ENCODE peak calls at places on chromosomes 2 and 18, in four cellular contexts. One of them, this sample, is unnamed.

GRCh38 chr2:64823794-64824193 is 165.4 kb upstream of the SLC1A4 start:
- DNase-seq in fibroblast of the aortic adventitia: no peak
- DNase-seq in right lobe of liver: no peak
- DNase-seq in keratinocyte: no peak
- DNase-seq in this sample: no peak

GRCh38 chr18:67766930-67767329 is 250.4 kb upstream of the DSEL start:
- DNase-seq in fibroblast of the aortic adventitia: peak
- DNase-seq in keratinocyte: peak
- DNase-seq in right lobe of liver: no peak
- DNase-seq in this sample: peak

GRCh38 chr2:131034122-131035051 is 58.9 kb downstream of the FAM168B start:
- DNase-seq in fibroblast of the aortic adventitia: peak
- DNase-seq in keratinocyte: no peak
- DNase-seq in right lobe of liver: no peak
- DNase-seq in this sample: peak

GRCh38 chr18:35938158-35938557 is 34.3 kb upstream of the RMP24 start:
- DNase-seq in keratinocyte: no peak
- DNase-seq in fibroblast of the aortic adventitia: peak
- DNase-seq in right lobe of liver: no peak
- DNase-seq in this sample: peak

GRCh38 chr2:227748079-227748478 is 2.4 kb downstream of the SCYGR8 start:
- DNase-seq in right lobe of liver: no peak
- DNase-seq in keratinocyte: no peak
- DNase-seq in fibroblast of the aortic adventitia: no peak
- DNase-seq in this sample: no peak

GRCh38 chr18:55586841-55587240 is 1.2 kb downstream of the TCF4 start:
- DNase-seq in fibroblast of the aortic adventitia: peak
- DNase-seq in keratinocyte: no peak
- DNase-seq in right lobe of liver: no peak
- DNase-seq in this sample: peak

GRCh38 chr18:54119524-54120019 is 104.9 kb downstream of the MBD2 start:
- DNase-seq in right lobe of liver: no peak
- DNase-seq in fibroblast of the aortic adventitia: peak
- DNase-seq in keratinocyte: no peak
- DNase-seq in this sample: peak

GRCh38 chr2:56676966-56677365 is 493.2 kb downstream of the CCDC85A start:
- DNase-seq in fibroblast of the aortic adventitia: no peak
- DNase-seq in keratinocyte: no peak
- DNase-seq in right lobe of liver: no peak
- DNase-seq in this sample: no peak

GRCh38 chr2:136128905-136129304 is 11.0 kb upstream of the CXCR4 start:
- DNase-seq in fibroblast of the aortic adventitia: no peak
- DNase-seq in right lobe of liver: no peak
- DNase-seq in keratinocyte: no peak
- DNase-seq in this sample: no peak

GRCh38 chr2:2916621-2917020 is 461.0 kb downstream of the EIPR1 start:
- DNase-seq in fibroblast of the aortic adventitia: no peak
- DNase-seq in keratinocyte: no peak
- DNase-seq in right lobe of liver: no peak
- DNase-seq in this sample: no peak

GRCh38 chr18:25099838-25100393 is 252.1 kb downstream of the ZNF521 start:
- DNase-seq in fibroblast of the aortic adventitia: peak
- DNase-seq in keratinocyte: no peak
- DNase-seq in right lobe of liver: no peak
- DNase-seq in this sample: peak

GRCh38 chr2:158457826-158458616 is 1.3 kb downstream of the PKP4 start:
- DNase-seq in fibroblast of the aortic adventitia: peak
- DNase-seq in keratinocyte: no peak
- DNase-seq in right lobe of liver: peak
- DNase-seq in this sample: peak

GRCh38 chr2:84631047-84631446 is 114.7 kb downstream of the DNAH6 start:
- DNase-seq in right lobe of liver: no peak
- DNase-seq in keratinocyte: no peak
- DNase-seq in fibroblast of the aortic adventitia: peak
- DNase-seq in this sample: peak

GRCh38 chr2:239920616-239921365 is 104.4 kb downstream of the NDUFA10 start:
- DNase-seq in fibroblast of the aortic adventitia: no peak
- DNase-seq in keratinocyte: no peak
- DNase-seq in right lobe of liver: no peak
- DNase-seq in this sample: no peak

GRCh38 chr2:30301551-30301950 is 70.2 kb downstream of the LBH start:
- DNase-seq in fibroblast of the aortic adventitia: no peak
- DNase-seq in keratinocyte: no peak
- DNase-seq in right lobe of liver: no peak
- DNase-seq in this sample: no peak

GRCh38 chr2:53629527-53629926 is 138.1 kb upstream of the CHAC2 start:
- DNase-seq in keratinocyte: no peak
- DNase-seq in right lobe of liver: no peak
- DNase-seq in fibroblast of the aortic adventitia: no peak
- DNase-seq in this sample: no peak

GRCh38 chr2:36433311-36434217 is 78.0 kb downstream of the CRIM1 start:
- DNase-seq in right lobe of liver: no peak
- DNase-seq in fibroblast of the aortic adventitia: peak
- DNase-seq in keratinocyte: peak
- DNase-seq in this sample: peak

GRCh38 chr2:151180123-151180522 is 81.5 kb downstream of the RBM43 start:
- DNase-seq in right lobe of liver: no peak
- DNase-seq in fibroblast of the aortic adventitia: no peak
- DNase-seq in keratinocyte: no peak
- DNase-seq in this sample: no peak

GRCh38 chr2:151183072-151183580 is 78.5 kb downstream of the RBM43 start:
- DNase-seq in right lobe of liver: no peak
- DNase-seq in fibroblast of the aortic adventitia: no peak
- DNase-seq in keratinocyte: no peak
- DNase-seq in this sample: no peak

GRCh38 chr2:151182396-151182795 is 79.3 kb downstream of the RBM43 start:
- DNase-seq in right lobe of liver: no peak
- DNase-seq in fibroblast of the aortic adventitia: no peak
- DNase-seq in keratinocyte: no peak
- DNase-seq in this sample: no peak

GRCh38 chr2:151189125-151189524 is 72.5 kb downstream of the RBM43 start:
- DNase-seq in fibroblast of the aortic adventitia: no peak
- DNase-seq in right lobe of liver: no peak
- DNase-seq in keratinocyte: no peak
- DNase-seq in this sample: no peak

DNA sequence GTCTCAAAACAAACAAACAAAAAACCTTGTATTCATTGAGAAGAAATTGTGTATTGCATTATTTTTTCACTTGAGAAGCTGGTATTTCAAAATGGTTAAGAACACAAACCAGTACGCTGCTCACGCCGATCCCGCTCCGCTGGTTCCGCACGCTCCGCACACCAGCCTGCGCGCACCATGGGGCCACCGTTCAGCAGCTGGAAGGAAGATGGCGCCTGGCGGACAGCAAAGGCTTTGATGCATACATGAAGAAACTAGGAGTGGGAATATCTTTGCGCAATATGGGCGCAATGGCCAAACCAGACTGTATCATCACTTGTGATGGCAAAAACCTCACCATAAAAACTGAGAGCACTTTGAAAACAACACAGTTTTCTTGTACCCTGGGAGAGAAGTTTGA is 75.7 kb downstream of the RBM43 start:
- DNase-seq in fibroblast of the aortic adventitia: no peak
- DNase-seq in right lobe of liver: no peak
- DNase-seq in keratinocyte: no peak
- DNase-seq in this sample: no peak
- H3K4me3 ChIP-seq in fibroblast of the aortic adventitia: no peak
- H3K4me3 ChIP-seq in right lobe of liver: no peak
- H3K4me3 ChIP-seq in keratinocyte: no peak
- H3K4me3 ChIP-seq in this sample: no peak

DNA sequence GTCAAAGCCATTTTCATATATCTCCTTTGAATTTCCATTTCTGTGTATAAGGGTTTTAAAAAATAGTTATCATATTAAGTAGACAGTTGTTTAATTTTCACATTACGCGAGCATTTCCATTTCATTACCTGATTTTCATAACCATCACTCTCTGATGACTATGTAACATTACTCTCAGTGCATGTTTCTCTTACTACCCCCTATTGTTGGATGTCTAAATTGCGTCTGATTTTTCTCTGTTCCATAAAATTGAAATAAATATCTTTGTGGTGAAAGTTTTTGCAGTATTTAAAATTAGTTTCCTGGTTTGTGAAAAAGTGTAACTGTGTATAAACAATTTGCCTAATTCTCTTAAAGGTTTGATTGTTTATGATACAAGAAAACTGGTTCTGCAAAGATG is 123.8 kb downstream of the MYO1B start:
- DNase-seq in keratinocyte: no peak
- DNase-seq in right lobe of liver: no peak
- DNase-seq in fibroblast of the aortic adventitia: peak
- DNase-seq in this sample: peak
- TF ChIP-seq CTCF in keratinocyte: no peak
- TF ChIP-seq CTCF in right lobe of liver: no peak
- TF ChIP-seq CTCF in fibroblast of the aortic adventitia: peak
- TF ChIP-seq CTCF in this sample: no peak

GRCh38 chr2:191366199-191366598 is 121.0 kb downstream of the MYO1B start:
- DNase-seq in right lobe of liver: no peak
- DNase-seq in keratinocyte: no peak
- DNase-seq in fibroblast of the aortic adventitia: peak
- DNase-seq in this sample: peak
- H3K4me3 ChIP-seq in right lobe of liver: no peak
- H3K4me3 ChIP-seq in keratinocyte: no peak
- H3K4me3 ChIP-seq in fibroblast of the aortic adventitia: no peak
- H3K4me3 ChIP-seq in this sample: no peak

GRCh38 chr18:63073481-63073880 is 246.1 kb downstream of the BCL2 start:
- DNase-seq in fibroblast of the aortic adventitia: no peak
- DNase-seq in keratinocyte: no peak
- DNase-seq in right lobe of liver: no peak
- DNase-seq in this sample: no peak
- TF ChIP-seq CTCF in fibroblast of the aortic adventitia: no peak
- TF ChIP-seq CTCF in keratinocyte: no peak
- TF ChIP-seq CTCF in right lobe of liver: peak
- TF ChIP-seq CTCF in this sample: no peak

DNA sequence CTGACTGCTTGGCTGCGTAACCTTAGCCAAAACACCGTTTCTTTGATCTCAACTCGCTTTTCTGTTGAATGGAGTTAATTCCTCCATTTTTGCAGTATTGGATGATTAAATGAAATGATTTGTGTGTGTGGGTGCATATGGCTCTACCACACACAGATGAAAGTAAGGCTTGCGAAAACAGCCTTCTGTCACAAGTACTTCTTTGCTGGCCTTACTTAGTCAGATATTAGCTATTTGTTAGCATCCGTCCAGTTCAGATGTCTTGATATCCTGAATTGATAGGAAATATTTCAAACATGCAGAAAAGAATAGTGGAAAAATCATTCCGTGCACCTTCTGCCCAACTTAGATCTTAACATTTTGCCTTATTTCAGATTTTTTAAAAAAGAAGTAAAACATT is 21.8 kb downstream of the NCOA1 start:
- DNase-seq in right lobe of liver: no peak
- DNase-seq in fibroblast of the aortic adventitia: peak
- DNase-seq in keratinocyte: no peak
- DNase-seq in this sample: peak
- H3K4me3 ChIP-seq in right lobe of liver: no peak
- H3K4me3 ChIP-seq in fibroblast of the aortic adventitia: no peak
- H3K4me3 ChIP-seq in keratinocyte: no peak
- H3K4me3 ChIP-seq in this sample: no peak

This sample was measured in choroid plexus epithelial cell.